ENCODE peak calls at places on chromosome 7, in four cellular contexts. J, V, X and Q are unnamed samples.

GRCh38 chr7:136870799-136871487 is 2.5 kb downstream of the CHRM2 start:
- DNase-seq in X (no peak), J (no peak), V (no peak), Q (no peak)

GRCh38 chr7:100464210-100464660 is at the start of gene SPACDR:
- DNase-seq in J (no peak), V (no peak), X (no peak), Q (no peak)

GRCh38 chr7:28729276-28729675 is 228.9 kb downstream of the TRIL start:
- DNase-seq in V (no peak), J (peak; percentile 43), X (no peak), Q (peak; percentile 31)

GRCh38 chr7:69768986-69769595 is 170.8 kb downstream of the AUTS2 start:
- DNase-seq in J (no peak), V (no peak), X (no peak), Q (no peak)

GRCh38 chr7:98079891-98080653 is 26.6 kb upstream of the LMTK2 start:
- DNase-seq in V (no peak), J (no peak), X (no peak), Q (no peak)

GRCh38 chr7:135716677-135717238 is 11.2 kb downstream of the SLC13A4 start:
- DNase-seq in X (no peak), V (no peak), J (peak; percentile 83), Q (peak; percentile 50)

GRCh38 chr7:47193003-47193402 is 388.9 kb downstream of the TNS3 start:
- DNase-seq in J (no peak), X (no peak), V (no peak), Q (no peak)

GRCh38 chr7:139452948-139453672 is 30.4 kb downstream of the KLRG2 start:
- DNase-seq in J (peak; percentile 23), X (no peak), V (no peak), Q (peak; percentile 81)

GRCh38 chr7:4749798-4750197 is 25.6 kb upstream of the AP5Z1 start:
- DNase-seq in X (no peak), V (no peak), J (no peak), Q (no peak)

GRCh38 chr7:11831383-11831726 is 643 bp downstream of the THSD7A start:
- DNase-seq in X (no peak), V (no peak), J (no peak), Q (no peak)

GRCh38 chr7:50556247-50556976 is 8.8 kb downstream of the DDC start:
- DNase-seq in J (no peak), X (no peak), V (no peak), Q (no peak)

GRCh38 chr7:131294553-131294952 is 33.1 kb upstream of the MKLN1 start:
- DNase-seq in X (no peak), V (no peak), J (no peak), Q (no peak)

GRCh38 chr7:107501593-107501992 is 31.7 kb downstream of the GPR22 start:
- DNase-seq in V (no peak), J (no peak), X (no peak), Q (peak; percentile 12)

GRCh38 chr7:93185303-93186027 is 37.3 kb upstream of the SAMD9L start:
- DNase-seq in V (no peak), J (peak; percentile 17), X (no peak), Q (no peak)

GRCh38 chr7:32347244-32347828 is 142.8 kb downstream of the LSM5 start:
- DNase-seq in V (no peak), J (peak; percentile 10), X (peak; percentile 27), Q (peak; percentile 7)

GRCh38 chr7:1679326-1679965 is 9.4 kb downstream of the ELFN1 start:
- DNase-seq in J (no peak), X (no peak), V (no peak), Q (no peak)

GRCh38 chr7:73893342-73894101 is 32.6 kb downstream of the TMEM270 start:
- DNase-seq in V (no peak), J (no peak), X (no peak), Q (no peak)

GRCh38 chr7:960269-960871 is 5.9 kb upstream of the ADAP1 start:
- DNase-seq in V (no peak), J (no peak), X (no peak), Q (no peak)

GRCh38 chr7:2069472-2069860 is 163.3 kb downstream of the MAD1L1 start:
- DNase-seq in V (no peak), J (no peak), X (no peak), Q (no peak)

GRCh38 chr7:101624246-101625000 is 4.7 kb downstream of the MYL10 start:
- DNase-seq in X (no peak), V (no peak), J (no peak), Q (no peak)

GRCh38 chr7:34928052-34928451 is 109.2 kb downstream of the DPY19L1 start:
- DNase-seq in X (peak; percentile 59), J (peak; percentile 50), V (peak; percentile 13), Q (peak; percentile 50)

GRCh38 chr7:50303082-50303893 is 1.2 kb upstream of the IKZF1 start:
- DNase-seq in J (no peak), X (no peak), V (no peak), Q (no peak)

GRCh38 chr7:7732566-7733290 is 14.3 kb upstream of the RPA3 start:
- DNase-seq in X (no peak), J (no peak), V (no peak), Q (no peak)

GRCh38 chr7:28180031-28180363 is 598 bp downstream of the JAZF1 start:
- DNase-seq in X (no peak), V (no peak), J (no peak), Q (no peak)

GRCh38 chr7:5324961-5325360 is 42.2 kb downstream of the SLC29A4 start:
- DNase-seq in V (no peak), J (no peak), X (no peak), Q (no peak)

GRCh38 chr7:28192786-28193581 is 12.4 kb upstream of the JAZF1 start:
- DNase-seq in J (no peak), V (no peak), X (no peak), Q (no peak)

GRCh38 chr7:34385385-34385784 is 272.6 kb upstream of the NPSR1 start:
- DNase-seq in X (no peak), J (no peak), V (no peak), Q (peak; percentile 46)

GRCh38 chr7:111312966-111313365 is 222.0 kb downstream of the LRRN3 start:
- DNase-seq in V (no peak), J (peak; percentile 16), X (no peak), Q (peak; percentile 37)

GRCh38 chr7:102433319-102434038 is at the start of gene ORAI2:
- DNase-seq in J (peak; percentile 13), V (peak; percentile 87), X (peak; percentile 76), Q (peak; percentile 75)

GRCh38 chr7:141562972-141563371 is 11.8 kb downstream of the AGK start:
- DNase-seq in X (no peak), V (no peak), J (no peak), Q (no peak)

GRCh38 chr7:21941570-21942224 is 4.0 kb downstream of the CDCA7L start:
- DNase-seq in V (no peak), J (no peak), X (no peak), Q (peak; percentile 29)

GRCh38 chr7:113405296-113406056 is 287.1 kb upstream of the SMIM30 start:
- DNase-seq in X (no peak), J (no peak), V (no peak), Q (peak; percentile 6)

GRCh38 chr7:118304100-118304499 is 79.6 kb downstream of the ANKRD7 start:
- DNase-seq in V (no peak), X (no peak), J (no peak), Q (no peak)

GRCh38 chr7:29296421-29296820 is 101.8 kb downstream of the CHN2 start:
- DNase-seq in X (no peak), V (no peak), J (no peak), Q (no peak)

GRCh38 chr7:159117366-159118219 is 27.1 kb downstream of the VIPR2 start:
- DNase-seq in V (no peak), J (no peak), X (no peak), Q (no peak)